ENCODE peak calls at places on chromosomes 11 and 22, in seven cellular contexts. W is PC-9, Z is lower lobe of right lung, R is cardiac muscle cell, O is uterus, P is iPS DF 6.9, H is fibroblast of lung. G is an unnamed sample.

GRCh38 chr22:48333323-48333763 is 1494.3 kb downstream of the BRD1 start:
- DNase-seq in W (no peak), Z (peak; percentile 41), R (no peak), O (no peak), P (no peak), H (no peak), G (no peak)

GRCh38 chr11:714436-714835 is 8.4 kb downstream of the EPS8L2 start:
- DNase-seq in W (no peak), Z (no peak), R (no peak), O (no peak), P (no peak), H (no peak), G (no peak)

GRCh38 chr22:43013355-43014061 is 1.4 kb downstream of the PACSIN2 start:
- DNase-seq in W (peak; percentile 75), Z (no peak), R (no peak), O (no peak), P (no peak), H (no peak), G (no peak)

GRCh38 chr22:33350391-33350955 is 292.3 kb upstream of the SYN3 start:
- DNase-seq in W (no peak), Z (no peak), R (no peak), O (no peak), P (no peak), H (no peak), G (no peak)

GRCh38 chr11:84319853-84320252 is 1033.7 kb upstream of the CCDC90B start:
- DNase-seq in W (no peak), Z (no peak), R (no peak), O (no peak), P (no peak), H (no peak), G (no peak)

GRCh38 chr11:134386945-134387344 is 25.1 kb downstream of the B3GAT1 start:
- DNase-seq in W (no peak), Z (no peak), R (no peak), O (no peak), P (no peak), H (no peak), G (no peak)

GRCh38 chr22:17969732-17970131 is 54.6 kb downstream of the MICAL3 start:
- DNase-seq in W (peak; percentile 65), Z (no peak), R (peak; percentile 48), O (no peak), P (no peak), H (peak; percentile 97), G (no peak)

GRCh38 chr22:37431811-37432707 is 4.8 kb upstream of the ELFN2 start:
- DNase-seq in W (peak; percentile 100), Z (no peak), R (no peak), O (no peak), P (no peak), H (peak; percentile 98), G (no peak)

GRCh38 chr22:36440429-36441002 is 40.9 kb downstream of the TXN2 start:
- DNase-seq in W (no peak), Z (no peak), R (no peak), O (no peak), P (no peak), H (no peak), G (no peak)

GRCh38 chr11:9601041-9601875 is 27.8 kb downstream of the WEE1 start:
- DNase-seq in W (peak; percentile 84), Z (no peak), R (no peak), O (no peak), P (no peak), H (peak; percentile 50), G (peak; percentile 70)

GRCh38 chr11:1218256-1218787 is 4.5 kb upstream of the MUC5B start:
- DNase-seq in W (no peak), Z (peak; percentile 17), R (no peak), O (no peak), P (no peak), H (no peak), G (no peak)

GRCh38 chr11:119999220-119999619 is 138.7 kb downstream of the TRIM29 start:
- DNase-seq in W (no peak), Z (no peak), R (no peak), O (no peak), P (no peak), H (no peak), G (no peak)

GRCh38 chr11:67371549-67372231 is 1.7 kb downstream of the CLCF1 start:
- DNase-seq in W (no peak), Z (peak; percentile 64), R (peak; percentile 47), O (peak; percentile 66), P (no peak), H (peak; percentile 43), G (no peak)

DNA sequence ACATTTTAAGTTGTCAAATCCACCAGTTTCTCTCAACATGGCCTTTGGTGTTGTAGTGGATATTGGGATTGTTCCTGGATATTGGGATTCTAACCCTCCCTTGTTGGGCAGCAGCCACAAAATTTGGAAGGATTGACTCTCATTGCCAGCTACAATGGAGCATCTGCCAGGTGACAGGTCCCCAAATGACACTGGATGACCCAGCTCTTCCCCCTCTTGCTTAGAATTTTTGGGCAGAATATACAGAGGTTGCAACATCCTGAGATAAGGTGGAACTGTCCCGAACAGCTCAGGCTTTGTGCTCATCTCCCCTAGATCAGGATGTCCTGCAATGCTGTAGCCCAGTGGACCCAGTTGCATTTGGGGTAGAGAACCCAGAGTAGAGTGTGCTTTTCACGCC is 5.3 kb upstream of the TBC1D22A start:
- DNase-seq in W (no peak), Z (no peak), R (no peak), O (no peak), P (no peak), H (no peak), G (no peak)
- H3K4me1 ChIP-seq in W (peaks cover 38% of the 10 kb centered on the region), Z (peaks cover 48% of the 10 kb centered on the region), R (peaks cover 9% of the 10 kb centered on the region), O (peaks cover 6% of the 10 kb centered on the region), P (no peaks in the 10 kb centered on the region), H (peaks cover 19% of the 10 kb centered on the region), G (no peaks in the 10 kb centered on the region)

GRCh38 chr22:30964858-30965257 is 3.7 kb downstream of the MORC2 start:
- DNase-seq in W (no peak), Z (no peak), R (no peak), O (no peak), P (no peak), H (no peak), G (no peak)

GRCh38 chr22:30968924-30969531 is at the start of gene TUG1:
- DNase-seq in W (peak; percentile 95), Z (peak; percentile 99), R (peak; percentile 98), O (peak; percentile 98), P (peak; percentile 94), H (peak; percentile 98), G (peak; percentile 87)

GRCh38 chr22:30968015-30968923 is at the start of gene MORC2:
- DNase-seq in W (no peak), Z (peak; percentile 86), R (no peak), O (peak; percentile 58), P (peak; percentile 43), H (no peak), G (no peak)

GRCh38 chr22:30970356-30970746 is 1.3 kb downstream of the TUG1 start:
- DNase-seq in W (no peak), Z (no peak), R (no peak), O (no peak), P (no peak), H (no peak), G (no peak)

DNA sequence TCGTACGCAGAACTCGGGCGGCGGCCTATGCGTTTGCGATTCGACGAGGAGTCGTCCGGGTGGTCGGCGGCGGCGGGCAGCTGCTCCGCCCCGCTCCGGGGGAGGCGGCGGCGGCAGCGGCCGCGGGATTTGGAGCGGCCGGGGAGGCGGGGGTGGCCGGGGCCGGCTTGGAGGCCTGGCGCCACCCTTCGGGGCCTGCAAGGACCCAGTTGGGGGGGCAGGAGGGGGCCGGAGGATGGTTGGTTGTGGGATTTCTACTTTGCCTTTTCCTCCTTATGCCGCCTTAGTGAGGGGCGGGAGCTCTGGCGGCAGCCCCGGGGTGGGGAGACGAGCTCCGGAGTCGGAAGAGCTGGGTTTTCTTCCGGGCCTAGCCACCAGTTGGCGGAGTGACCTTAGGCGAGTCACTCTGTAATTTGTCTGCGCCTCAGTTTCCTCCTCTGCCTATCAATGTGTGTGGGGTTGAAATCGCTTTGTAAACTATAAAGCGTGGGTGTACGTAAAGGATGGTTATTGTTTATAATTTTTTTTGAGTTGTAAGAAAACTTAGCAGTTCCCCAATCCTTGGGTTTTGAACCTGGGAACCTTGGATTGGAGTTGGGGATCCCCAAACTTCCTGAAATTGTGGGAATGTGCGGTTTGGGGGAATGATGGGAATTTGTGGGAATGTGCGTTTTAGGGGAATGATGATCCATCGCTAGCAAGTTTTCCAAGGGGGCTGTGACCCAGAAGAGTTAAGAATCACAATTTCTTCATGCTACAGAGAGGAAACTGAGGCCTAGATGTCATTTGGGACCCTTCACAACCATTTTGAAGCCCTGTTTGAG is 679 bp downstream of the TUG1 start:
- DNase-seq in W (no peak), Z (no peak), R (no peak), O (peak; percentile 28), P (no peak), H (peak; percentile 54), G (no peak)
- H3K4me1 ChIP-seq in W (peaks cover 32% of the 10 kb centered on the region), Z (peaks cover 35% of the 10 kb centered on the region), R (peaks cover 20% of the 10 kb centered on the region), O (no peaks in the 10 kb centered on the region), P (peaks cover 1% of the 10 kb centered on the region), H (peaks cover 4% of the 10 kb centered on the region), G (no peaks in the 10 kb centered on the region)

DNA sequence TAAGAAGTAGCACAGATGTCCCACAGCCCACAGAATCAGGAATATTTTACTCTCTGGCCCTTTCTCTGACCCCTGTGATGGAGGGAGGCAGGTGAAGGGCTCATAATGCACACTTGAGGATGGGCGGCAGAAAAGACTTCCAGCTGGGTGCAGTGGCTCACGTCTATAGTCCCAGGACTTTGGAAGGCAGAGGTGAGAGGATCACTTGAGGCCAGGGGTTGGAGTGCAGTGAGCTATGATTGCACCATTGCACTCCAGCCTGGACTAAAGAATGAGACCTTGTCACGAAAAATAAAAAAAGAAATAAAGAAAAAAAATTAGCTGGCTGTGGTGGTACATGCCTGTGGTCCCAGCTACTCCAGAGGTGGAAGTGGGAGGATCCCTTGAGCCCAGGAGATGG is 13.5 kb upstream of the CRYBB3 start:
- DNase-seq in W (no peak), Z (no peak), R (no peak), O (no peak), P (no peak), H (no peak), G (no peak)
- H3K4me1 ChIP-seq in W (no peaks in the 10 kb centered on the region), Z (peaks cover 8% of the 10 kb centered on the region), R (no peaks in the 10 kb centered on the region), O (no peaks in the 10 kb centered on the region), P (no peaks in the 10 kb centered on the region), H (no peaks in the 10 kb centered on the region), G (no peaks in the 10 kb centered on the region)

GRCh38 chr11:60717956-60718355 is 6.6 kb upstream of the MS4A18 start:
- DNase-seq in W (no peak), Z (no peak), R (no peak), O (no peak), P (no peak), H (no peak), G (no peak)
- H3K4me1 ChIP-seq in W (no peaks in the 10 kb centered on the region), Z (no peaks in the 10 kb centered on the region), R (no peaks in the 10 kb centered on the region), O (no peaks in the 10 kb centered on the region), P (no peaks in the 10 kb centered on the region), H (no peaks in the 10 kb centered on the region), G (no peaks in the 10 kb centered on the region)

DNA sequence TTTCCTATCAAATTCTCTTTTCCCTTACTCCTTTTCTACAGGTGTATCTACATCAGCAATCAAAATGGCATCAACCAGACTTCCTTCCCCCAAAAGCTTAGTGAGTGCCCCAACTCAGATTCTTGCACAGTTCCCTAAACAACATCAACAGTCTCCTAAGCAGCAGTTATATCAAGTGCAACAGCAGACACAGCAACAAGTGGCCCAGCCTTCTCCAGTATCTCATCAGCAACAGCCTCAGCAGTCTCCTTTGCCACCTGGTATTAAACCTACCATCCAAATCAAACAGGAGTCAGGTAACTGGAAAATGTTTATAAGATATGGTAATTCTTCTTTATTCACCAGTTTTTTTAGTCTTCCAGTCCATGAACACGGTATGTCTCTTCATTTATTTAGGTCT is 51.4 kb downstream of the EMSY start:
- DNase-seq in W (no peak), Z (no peak), R (no peak), O (no peak), P (no peak), H (no peak), G (no peak)
- H3K4me1 ChIP-seq in W (no peaks in the 10 kb centered on the region), Z (no peaks in the 10 kb centered on the region), R (no peaks in the 10 kb centered on the region), O (no peaks in the 10 kb centered on the region), P (no peaks in the 10 kb centered on the region), H (no peaks in the 10 kb centered on the region), G (no peaks in the 10 kb centered on the region)

GRCh38 chr11:8365542-8365941 is 101.9 kb upstream of the LMO1 start:
- DNase-seq in W (no peak), Z (no peak), R (no peak), O (no peak), P (no peak), H (no peak), G (no peak)
- H3K4me1 ChIP-seq in W (no peaks in the 10 kb centered on the region), Z (no peaks in the 10 kb centered on the region), R (no peaks in the 10 kb centered on the region), O (no peaks in the 10 kb centered on the region), P (no peaks in the 10 kb centered on the region), H (no peaks in the 10 kb centered on the region), G (peaks cover 2% of the 10 kb centered on the region)

G was measured in NT2/D1.